ENCODE peak calls at places on chromosomes 7 and 10, in eight cellular contexts. Z is B cell, M is smooth muscle cell of the brain vasculature, V is mesothelial cell of epicardium, A is LHCN-M2, R is HCT116, E is kidney glomerular epithelial cell, X is lower lobe of right lung. H is an unnamed sample.

GRCh38 chr10:3186365-3186764 is 13.8 kb upstream of the PITRM1 start:
- DNase-seq in M (no peak), V (no peak), A (no peak), R (no peak), Z (no peak), E (no peak), X (no peak), H (no peak)

GRCh38 chr10:122802282-122802681 is 43.4 kb downstream of the CUZD1 start:
- DNase-seq in M (no peak), A (no peak), R (no peak), E (no peak), V (no peak), Z (no peak), X (no peak), H (no peak)

GRCh38 chr7:135801045-135801693 is 52.6 kb upstream of the FAM180A start:
- DNase-seq in M (peak; percentile 24), V (no peak), A (peak; percentile 75), E (peak; percentile 50), Z (peak; percentile 59), R (peak; percentile 58), X (no peak), H (no peak)

GRCh38 chr7:102287465-102288146 is 938 bp downstream of the SH2B2 start:
- DNase-seq in Z (peak; percentile 54), R (no peak), E (no peak), A (peak; percentile 52), V (peak; percentile 43), M (no peak), X (peak; percentile 63), H (no peak)

GRCh38 chr10:16828731-16829175 is 11.5 kb upstream of the RSU1 start:
- DNase-seq in M (no peak), R (no peak), X (no peak), A (peak; percentile 77), V (no peak), E (peak; percentile 88), Z (no peak), H (peak; percentile 35)

GRCh38 chr7:44267719-44268413 is 57.5 kb downstream of the CAMK2B start:
- DNase-seq in E (no peak), R (no peak), M (no peak), A (no peak), X (no peak), V (no peak), Z (no peak), H (no peak)

GRCh38 chr7:34354906-34355305 is 303.1 kb upstream of the NPSR1 start:
- DNase-seq in E (peak; percentile 49), X (no peak), Z (no peak), V (no peak), M (no peak), R (no peak), A (no peak), H (no peak)

GRCh38 chr7:149872419-149873073 is 1.2 kb upstream of the ATP6V0E2 start:
- DNase-seq in M (peak; percentile 31), A (peak; percentile 87), R (no peak), V (peak; percentile 60), E (peak; percentile 71), Z (no peak), X (peak; percentile 81), H (peak; percentile 91)

GRCh38 chr7:83655951-83656556 is 7.1 kb upstream of the SEMA3E start:
- DNase-seq in Z (no peak), V (peak; percentile 51), X (no peak), E (peak; percentile 20), R (peak; percentile 50), A (peak; percentile 60), M (peak; percentile 32), H (no peak)

H was measured in psoas muscle.